ENCODE peak calls at places on chromosome 20, in seven cellular contexts. C is IMR-90, S is NB4, O is sigmoid colon, L is ovary, W is K562, Y is body of pancreas. G is an unnamed sample.

GRCh38 chr20:34271961-34272360 is 30.7 kb downstream of the ASIP start:
- DNase-seq in C (peak), S (no peak), O (no peak), L (no peak), W (no peak), Y (no peak), G (no peak)

GRCh38 chr20:55172310-55173002 is 697.1 kb downstream of the DOK5 start:
- DNase-seq in C (no peak), S (no peak), O (no peak), L (no peak), W (no peak), Y (no peak), G (no peak)

GRCh38 chr20:20711413-20711812 is 1.0 kb downstream of the RALGAPA2 start:
- DNase-seq in C (no peak), S (peak), O (no peak), L (no peak), W (no peak), Y (peak), G (peak)

GRCh38 chr20:4138056-4138455 is 122.7 kb upstream of the RNF24 start:
- DNase-seq in C (no peak), S (no peak), O (no peak), L (no peak), W (no peak), Y (peak), G (no peak)

GRCh38 chr20:13333036-13333435 is 112.0 kb downstream of the ISM1 start:
- DNase-seq in C (no peak), S (no peak), O (no peak), L (no peak), W (no peak), Y (no peak), G (no peak)

GRCh38 chr20:13510837-13511488 is 127.8 kb downstream of the TASP1 start:
- DNase-seq in C (no peak), S (no peak), O (peak), L (no peak), W (no peak), Y (peak), G (no peak)

GRCh38 chr20:64156136-64156885 is 7.9 kb upstream of the MYT1 start:
- DNase-seq in C (no peak), S (no peak), O (peak), L (no peak), W (no peak), Y (no peak), G (no peak)

GRCh38 chr20:64075556-64075955 is 3.8 kb downstream of the RGS19 start:
- DNase-seq in C (no peak), S (no peak), O (no peak), L (no peak), W (no peak), Y (no peak), G (no peak)

GRCh38 chr20:63497946-63498935 is 642 bp downstream of the EEF1A2 start:
- DNase-seq in C (peak), S (peak), O (peak), L (no peak), W (peak), Y (peak), G (peak)

GRCh38 chr20:47318027-47318595 is 38.4 kb downstream of the ZMYND8 start:
- DNase-seq in C (peak), S (peak), O (peak), L (peak), W (no peak), Y (no peak), G (peak)
- TF ChIP-seq POLR2A in C (no peak), S (no peak), O (no peak), L (no peak), W (no peak), Y (no peak), G (no peak)

GRCh38 chr20:61535956-61536355 is 283.9 kb downstream of the CDH4 start:
- DNase-seq in C (no peak), S (no peak), O (no peak), L (no peak), W (no peak), Y (no peak), G (no peak)
- TF ChIP-seq CTCF in C (no peak), S (no peak), O (no peak), L (no peak), W (peak), Y (no peak), G (no peak)

GRCh38 chr20:45857114-45857835 is at the start of the genes ACOT8 and ZSWIM3:
- DNase-seq in C (peak), S (peak), O (peak), L (peak), W (peak), Y (peak), G (peak)
- TF ChIP-seq POLR2A in C (peak), S (peak), O (peak), L (no peak), W (peak), Y (peak), G (no peak)

GRCh38 chr20:25273046-25273445 is 25.2 kb downstream of the PYGB start:
- DNase-seq in C (no peak), S (no peak), O (peak), L (no peak), W (no peak), Y (no peak), G (peak)

GRCh38 chr20:25275813-25276532 is 28.1 kb downstream of the PYGB start:
- DNase-seq in C (no peak), S (no peak), O (peak), L (peak), W (no peak), Y (peak), G (peak)

GRCh38 chr20:25274891-25275812 is 27.3 kb downstream of the PYGB start:
- DNase-seq in C (no peak), S (no peak), O (peak), L (peak), W (no peak), Y (no peak), G (peak)

GRCh38 chr20:25273541-25274358 is 25.9 kb downstream of the PYGB start:
- DNase-seq in C (no peak), S (no peak), O (peak), L (no peak), W (no peak), Y (no peak), G (peak)

DNA sequence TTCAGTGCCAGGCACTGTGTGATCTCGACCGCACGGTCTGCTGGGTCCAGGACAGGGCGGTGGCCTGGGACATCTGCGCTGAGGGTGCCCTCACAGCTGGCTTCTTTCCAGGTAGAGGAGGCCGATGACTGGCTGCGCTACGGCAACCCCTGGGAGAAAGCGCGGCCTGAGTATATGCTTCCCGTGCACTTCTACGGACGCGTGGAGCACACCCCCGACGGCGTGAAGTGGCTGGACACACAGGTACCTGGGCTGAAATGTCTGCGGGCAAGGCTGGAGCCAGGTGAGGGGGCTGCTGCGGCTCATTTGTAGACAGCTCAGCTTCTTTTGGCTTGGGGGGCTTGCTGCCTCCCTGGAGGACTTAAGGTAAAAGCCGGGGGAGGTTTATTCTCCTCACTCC is 26.6 kb downstream of the PYGB start:
- DNase-seq in C (no peak), S (no peak), O (peak), L (peak), W (no peak), Y (no peak), G (peak)
- TF ChIP-seq CTCF in C (no peak), S (no peak), O (no peak), L (no peak), W (no peak), Y (no peak), G (no peak)